ENCODE peak calls at places on chromosomes 1 and 21, in ten cellular contexts. W, U, X, F, Q, Y, L, D, K and V are unnamed samples.
A peak's percentile ranks its signal among the peaks of the same experiment; 100 is the strongest.

GRCh38 chr1:1006305-1007159 is 6.6 kb upstream of the HES4 start:
- DNase-seq in W (no peak), U (no peak), X (no peak), F (no peak), Q (no peak), Y (no peak), L (peak; percentile 81), D (no peak), K (no peak), V (peak; percentile 32)

GRCh38 chr1:203437696-203438315 is 37.8 kb upstream of the PRELP start:
- DNase-seq in W (no peak), U (no peak), X (no peak), F (no peak), Q (no peak), Y (no peak), L (no peak), D (no peak), K (no peak), V (peak; percentile 51)

GRCh38 chr21:15151385-15152103 is 86.7 kb upstream of the NRIP1 start:
- DNase-seq in W (no peak), U (no peak), X (no peak), F (no peak), Q (no peak), Y (no peak), L (no peak), D (no peak), K (no peak), V (no peak)

GRCh38 chr1:55127827-55128343 is 87.3 kb downstream of the USP24 start:
- DNase-seq in W (no peak), U (no peak), X (no peak), F (no peak), Q (no peak), Y (no peak), L (no peak), D (no peak), K (no peak), V (no peak)

GRCh38 chr1:3695326-3696217 is 43.3 kb downstream of the TP73 start:
- DNase-seq in W (no peak), U (peak; percentile 30), X (no peak), F (peak; percentile 62), Q (peak; percentile 76), Y (peak; percentile 32), L (no peak), D (no peak), K (no peak), V (peak; percentile 88)

GRCh38 chr1:221032616-221033342 is 153.5 kb downstream of the HLX start:
- DNase-seq in W (no peak), U (no peak), X (no peak), F (no peak), Q (no peak), Y (no peak), L (no peak), D (no peak), K (no peak), V (no peak)

GRCh38 chr1:200366577-200367253 is 43.1 kb downstream of the ZNF281 start:
- DNase-seq in W (no peak), U (no peak), X (no peak), F (no peak), Q (no peak), Y (peak; percentile 76), L (no peak), D (no peak), K (no peak), V (no peak)

GRCh38 chr1:36096500-36097412 is 8.1 kb downstream of the ADPRS start:
- DNase-seq in W (no peak), U (no peak), X (peak; percentile 46), F (no peak), Q (no peak), Y (no peak), L (no peak), D (no peak), K (no peak), V (no peak)

GRCh38 chr1:4684142-4684541 is 29.7 kb downstream of the AJAP1 start:
- DNase-seq in W (no peak), U (no peak), X (no peak), F (no peak), Q (no peak), Y (no peak), L (no peak), D (no peak), K (no peak), V (no peak)

GRCh38 chr1:64550505-64550904 is 80.6 kb downstream of the CACHD1 start:
- DNase-seq in W (no peak), U (peak; percentile 77), X (no peak), F (no peak), Q (no peak), Y (no peak), L (no peak), D (no peak), K (no peak), V (no peak)

GRCh38 chr1:117654485-117655219 is 48.8 kb downstream of the TENT5C start:
- DNase-seq in W (no peak), U (no peak), X (no peak), F (no peak), Q (no peak), Y (no peak), L (no peak), D (no peak), K (no peak), V (no peak)

GRCh38 chr1:180921891-180922636 is 9.4 kb downstream of the KIAA1614 start:
- DNase-seq in W (no peak), U (no peak), X (no peak), F (no peak), Q (no peak), Y (no peak), L (no peak), D (no peak), K (no peak), V (no peak)

GRCh38 chr1:180921386-180921785 is 8.7 kb downstream of the KIAA1614 start:
- DNase-seq in W (no peak), U (no peak), X (no peak), F (no peak), Q (no peak), Y (no peak), L (no peak), D (no peak), K (no peak), V (no peak)

GRCh38 chr1:180923887-180924286 is 11.2 kb downstream of the KIAA1614 start:
- DNase-seq in W (no peak), U (no peak), X (no peak), F (no peak), Q (no peak), Y (no peak), L (no peak), D (no peak), K (no peak), V (no peak)

GRCh38 chr1:180923024-180923841 is 10.5 kb downstream of the KIAA1614 start:
- DNase-seq in W (no peak), U (no peak), X (no peak), F (peak; percentile 3), Q (no peak), Y (no peak), L (no peak), D (peak; percentile 91), K (no peak), V (peak; percentile 29)

DNA sequence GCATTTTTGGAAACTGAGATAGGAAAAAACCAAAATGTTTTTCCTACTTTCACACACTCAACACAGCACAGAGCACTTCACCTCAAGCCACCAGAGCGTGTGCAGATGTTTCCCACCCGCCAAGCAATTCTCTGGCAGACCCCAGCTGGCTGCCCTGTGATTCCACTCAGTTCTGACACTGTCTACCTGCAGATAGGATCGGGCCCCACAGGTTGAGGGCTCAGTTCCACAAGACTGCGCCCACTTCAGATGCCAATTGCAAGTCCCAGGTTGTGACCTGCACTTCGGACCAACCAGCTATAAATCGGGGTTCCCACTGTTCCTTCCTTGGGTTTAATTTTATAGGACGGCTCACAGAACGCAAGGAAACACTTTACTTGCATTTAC is 9.9 kb downstream of the KIAA1614 start:
- DNase-seq in W (no peak), U (no peak), X (no peak), F (no peak), Q (no peak), Y (no peak), L (no peak), D (no peak), K (no peak), V (no peak)
- H3K27ac ChIP-seq in W (no peak overlapping the region), U (no peak overlapping the region), X (no peak overlapping the region), F (no peak overlapping the region), Q (no peak overlapping the region), Y (no peak overlapping the region), L (no peak overlapping the region), D (peak overlapping the region; percentile 61), K (no peak overlapping the region), V (no peak overlapping the region)

DNA sequence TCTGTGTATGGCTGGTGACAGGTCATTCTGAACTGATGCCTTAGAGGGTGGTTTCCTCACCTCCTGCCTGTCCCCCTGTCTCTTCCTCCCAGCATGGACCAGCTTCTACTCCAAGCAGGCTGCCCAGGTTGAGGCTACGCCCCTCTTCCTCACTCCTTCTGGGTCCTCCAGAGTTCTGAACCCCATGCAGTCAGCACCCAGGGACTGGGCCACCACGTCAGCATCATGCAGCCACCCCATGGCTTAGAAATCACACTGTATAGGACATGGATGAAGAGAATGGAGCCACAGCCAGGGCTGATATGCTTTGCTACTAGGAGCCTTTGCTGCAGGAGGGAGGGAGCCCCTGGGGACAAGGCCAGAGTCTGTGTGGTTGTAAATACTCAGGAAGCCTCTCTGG is 8.3 kb downstream of the FOXO6 start:
- DNase-seq in W (no peak), U (no peak), X (no peak), F (no peak), Q (no peak), Y (no peak), L (no peak), D (no peak), K (no peak), V (no peak)
- H3K27ac ChIP-seq in W (no peak overlapping the region), U (no peak overlapping the region), X (no peak overlapping the region), F (no peak overlapping the region), Q (no peak overlapping the region), Y (no peak overlapping the region), L (no peak overlapping the region), D (no peak overlapping the region), K (no peak overlapping the region), V (no peak overlapping the region)

DNA sequence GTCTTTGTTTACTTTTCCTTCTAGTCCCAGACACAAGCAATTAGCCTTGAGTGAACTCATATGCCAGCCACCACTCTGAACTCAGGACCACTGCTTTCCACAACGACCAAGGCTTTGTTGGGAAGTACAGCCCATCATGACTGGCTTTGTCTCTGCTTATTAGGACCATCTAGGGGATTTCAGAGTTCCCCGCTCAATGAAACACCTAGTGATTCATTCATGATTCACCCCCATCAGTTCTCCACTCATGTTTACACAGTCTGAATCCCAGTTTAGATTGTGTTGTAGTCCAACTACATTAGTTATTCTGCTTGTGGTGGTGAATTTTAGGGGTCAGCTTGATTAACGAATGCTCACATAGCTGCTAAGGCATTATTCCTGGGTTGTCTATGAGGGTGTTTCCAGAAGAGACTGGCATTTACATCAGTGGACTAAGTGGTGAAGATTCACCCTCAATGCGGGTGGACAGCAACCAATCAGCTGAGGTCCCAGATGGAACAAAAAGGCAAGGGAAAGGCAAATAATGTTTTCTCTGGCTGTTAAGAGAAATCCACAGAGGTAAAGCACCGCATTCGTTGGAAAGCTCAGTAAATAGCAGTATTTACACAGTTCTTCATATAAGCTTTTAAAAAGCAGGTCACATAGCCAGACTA is 122.7 kb downstream of the RGS21 start:
- DNase-seq in W (no peak), U (no peak), X (no peak), F (no peak), Q (peak; percentile 58), Y (no peak), L (no peak), D (no peak), K (no peak), V (no peak)
- H3K27ac ChIP-seq in W (no peak overlapping the region), U (no peak overlapping the region), X (no peak overlapping the region), F (no peak overlapping the region), Q (peak overlapping the region; percentile 69), Y (no peak overlapping the region), L (no peak overlapping the region), D (no peak overlapping the region), K (no peak overlapping the region), V (no peak overlapping the region)

GRCh38 chr1:234826352-234826751 is 216.4 kb upstream of the IRF2BP2 start:
- DNase-seq in W (no peak), U (no peak), X (no peak), F (no peak), Q (no peak), Y (no peak), L (no peak), D (no peak), K (no peak), V (no peak)
- H3K27ac ChIP-seq in W (no peak overlapping the region), U (no peak overlapping the region), X (no peak overlapping the region), F (no peak overlapping the region), Q (peak overlapping the region; percentile 35), Y (no peak overlapping the region), L (no peak overlapping the region), D (no peak overlapping the region), K (no peak overlapping the region), V (no peak overlapping the region)